ENCODE peak calls at places on chromosomes 2 and 18, in nine cellular contexts. Y is AG09319, J is T-cell, D is anterior cingulate cortex, C is lower lobe of right lung, H is left lobe of liver, E is thoracic aorta, S is WTC11, I is dorsolateral prefrontal cortex. O is an unnamed sample.

GRCh38 chr18:57859314-57859713 is 56.2 kb upstream of the ATP8B1 start:
- DNase-seq in I (no peak), C (no peak), Y (no peak), D (no peak), S (peak), J (no peak), E (no peak), H (peak), O (no peak)

GRCh38 chr2:227774011-227774624 is 28.4 kb downstream of the SCYGR8 start:
- DNase-seq in D (no peak), E (no peak), H (no peak), C (no peak), J (no peak), I (no peak), S (peak), Y (no peak), O (no peak)

GRCh38 chr2:148300534-148300933 is 279.6 kb downstream of the MBD5 start:
- DNase-seq in C (no peak), H (no peak), J (no peak), Y (no peak), I (no peak), S (no peak), D (no peak), E (no peak), O (no peak)

GRCh38 chr18:67553471-67553870 is 37.0 kb upstream of the DSEL start:
- DNase-seq in H (no peak), Y (no peak), I (no peak), E (no peak), D (no peak), S (no peak), C (no peak), J (no peak), O (no peak)

GRCh38 chr2:239328306-239329191 is 72.3 kb downstream of the HDAC4 start:
- DNase-seq in H (peak), I (no peak), Y (peak), E (no peak), D (no peak), S (no peak), J (no peak), C (no peak), O (no peak)

GRCh38 chr2:38968021-38968420 is 78.3 kb downstream of the ARHGEF33 start:
- DNase-seq in E (no peak), J (no peak), C (no peak), I (no peak), Y (no peak), D (no peak), H (no peak), S (no peak), O (no peak)

GRCh38 chr2:189798312-189799029 is 14.2 kb downstream of the PMS1 start:
- DNase-seq in J (no peak), H (no peak), S (no peak), C (no peak), I (no peak), D (no peak), E (no peak), Y (no peak), O (no peak)

GRCh38 chr2:65991864-65992554 is 442.9 kb upstream of the MEIS1 start:
- DNase-seq in C (no peak), J (no peak), E (no peak), H (no peak), D (no peak), S (no peak), Y (no peak), I (no peak), O (no peak)

GRCh38 chr2:106191511-106192016 is 2.5 kb downstream of the UXS1 start:
- DNase-seq in J (no peak), D (no peak), H (no peak), C (no peak), Y (no peak), E (no peak), I (no peak), S (no peak), O (no peak)

GRCh38 chr2:219522111-219523030 is 8.1 kb downstream of the ASIC4 start:
- DNase-seq in E (no peak), C (no peak), Y (peak), D (no peak), I (no peak), H (no peak), J (no peak), S (peak), O (no peak)

GRCh38 chr2:139721454-139721995 is 941.3 kb upstream of the NXPH2 start:
- DNase-seq in I (peak), S (peak), E (no peak), C (no peak), J (no peak), D (no peak), Y (no peak), H (no peak), O (no peak)

GRCh38 chr18:824179-824578 is 12.1 kb upstream of the YES1 start:
- DNase-seq in I (no peak), H (no peak), Y (no peak), C (no peak), D (no peak), E (no peak), J (no peak), S (no peak), O (no peak)

GRCh38 chr2:54041135-54041534 is 70.3 kb upstream of the PSME4 start:
- DNase-seq in D (peak), I (no peak), J (no peak), S (no peak), E (no peak), H (no peak), Y (no peak), C (no peak), O (no peak)

GRCh38 chr2:86044614-86045013 is 61.1 kb downstream of the POLR1A start:
- DNase-seq in I (no peak), E (no peak), C (no peak), D (no peak), Y (no peak), J (no peak), H (peak), S (no peak), O (no peak)

GRCh38 chr18:77006305-77007175 is 126.0 kb downstream of the MBP start:
- DNase-seq in I (no peak), C (peak), E (no peak), J (no peak), H (no peak), Y (no peak), S (no peak), D (no peak), O (no peak)